ENCODE peak calls at places on chromosomes 5 and 9, in eight cellular contexts. One of them, this sample, is unnamed.

GRCh38 chr9:115111854-115112253 is 6.1 kb downstream of the TNC start:
- DNase-seq in HepG2: no peak
- DNase-seq in AG04450: no peak
- DNase-seq in right atrium auricular region: no peak
- DNase-seq in adrenal gland: no peak
- DNase-seq in Peyer's patch: no peak
- DNase-seq in tibial nerve: no peak
- DNase-seq in kidney epithelial cell: no peak
- DNase-seq in this sample: no peak

GRCh38 chr5:40676643-40677333 is 2.9 kb upstream of the PTGER4 start:
- DNase-seq in HepG2: no peak
- DNase-seq in AG04450: peak; percentile 66
- DNase-seq in right atrium auricular region: no peak
- DNase-seq in adrenal gland: no peak
- DNase-seq in Peyer's patch: no peak
- DNase-seq in tibial nerve: no peak
- DNase-seq in kidney epithelial cell: peak; percentile 42
- DNase-seq in this sample: no peak

GRCh38 chr9:89460551-89460950 is 37.4 kb downstream of the SEMA4D start:
- DNase-seq in HepG2: no peak
- DNase-seq in AG04450: no peak
- DNase-seq in right atrium auricular region: no peak
- DNase-seq in adrenal gland: no peak
- DNase-seq in Peyer's patch: peak; percentile 34
- DNase-seq in tibial nerve: no peak
- DNase-seq in kidney epithelial cell: no peak
- DNase-seq in this sample: no peak

GRCh38 chr5:87888139-87888538 is 380.5 kb downstream of the TMEM161B start:
- DNase-seq in HepG2: no peak
- DNase-seq in AG04450: no peak
- DNase-seq in right atrium auricular region: no peak
- DNase-seq in adrenal gland: no peak
- DNase-seq in Peyer's patch: no peak
- DNase-seq in tibial nerve: no peak
- DNase-seq in kidney epithelial cell: no peak
- DNase-seq in this sample: no peak

GRCh38 chr9:132474253-132474652 is 64.2 kb downstream of the CFAP77 start:
- DNase-seq in HepG2: peak; percentile 64
- DNase-seq in AG04450: no peak
- DNase-seq in right atrium auricular region: no peak
- DNase-seq in adrenal gland: no peak
- DNase-seq in Peyer's patch: no peak
- DNase-seq in tibial nerve: no peak
- DNase-seq in kidney epithelial cell: no peak
- DNase-seq in this sample: no peak

GRCh38 chr5:71475788-71476384 is 20.4 kb downstream of the BDP1 start:
- DNase-seq in HepG2: peak; percentile 18
- DNase-seq in AG04450: no peak
- DNase-seq in right atrium auricular region: no peak
- DNase-seq in adrenal gland: no peak
- DNase-seq in Peyer's patch: no peak
- DNase-seq in tibial nerve: no peak
- DNase-seq in kidney epithelial cell: no peak
- DNase-seq in this sample: peak; percentile 24

GRCh38 chr9:110049699-110050450 is 158.1 kb downstream of the C9orf152 start:
- DNase-seq in HepG2: no peak
- DNase-seq in AG04450: no peak
- DNase-seq in right atrium auricular region: no peak
- DNase-seq in adrenal gland: peak; percentile 31
- DNase-seq in Peyer's patch: peak; percentile 58
- DNase-seq in tibial nerve: no peak
- DNase-seq in kidney epithelial cell: no peak
- DNase-seq in this sample: peak; percentile 6

GRCh38 chr9:124478014-124478753 is 27.9 kb downstream of the ADGRD2 start:
- DNase-seq in HepG2: no peak
- DNase-seq in AG04450: no peak
- DNase-seq in right atrium auricular region: no peak
- DNase-seq in adrenal gland: peak; percentile 47
- DNase-seq in Peyer's patch: no peak
- DNase-seq in tibial nerve: no peak
- DNase-seq in kidney epithelial cell: no peak
- DNase-seq in this sample: no peak

GRCh38 chr5:25006734-25007133 is 362.0 kb upstream of the CDH10 start:
- DNase-seq in HepG2: no peak
- DNase-seq in AG04450: no peak
- DNase-seq in right atrium auricular region: no peak
- DNase-seq in adrenal gland: no peak
- DNase-seq in Peyer's patch: no peak
- DNase-seq in tibial nerve: no peak
- DNase-seq in kidney epithelial cell: peak; percentile 5
- DNase-seq in this sample: no peak

GRCh38 chr9:33297455-33297854 is 7.1 kb downstream of the NFX1 start:
- DNase-seq in HepG2: no peak
- DNase-seq in AG04450: no peak
- DNase-seq in right atrium auricular region: no peak
- DNase-seq in adrenal gland: peak; percentile 58
- DNase-seq in Peyer's patch: peak; percentile 56
- DNase-seq in tibial nerve: no peak
- DNase-seq in kidney epithelial cell: no peak
- DNase-seq in this sample: no peak

GRCh38 chr5:111675540-111675939 is 81.5 kb downstream of the NREP start:
- DNase-seq in HepG2: no peak
- DNase-seq in AG04450: no peak
- DNase-seq in right atrium auricular region: no peak
- DNase-seq in adrenal gland: no peak
- DNase-seq in Peyer's patch: no peak
- DNase-seq in tibial nerve: no peak
- DNase-seq in kidney epithelial cell: no peak
- DNase-seq in this sample: no peak

GRCh38 chr9:19517202-19517942 is 108.6 kb downstream of the ACER2 start:
- DNase-seq in HepG2: no peak
- DNase-seq in AG04450: no peak
- DNase-seq in right atrium auricular region: no peak
- DNase-seq in adrenal gland: no peak
- DNase-seq in Peyer's patch: no peak
- DNase-seq in tibial nerve: no peak
- DNase-seq in kidney epithelial cell: no peak
- DNase-seq in this sample: no peak

GRCh38 chr9:16413509-16414016 is 456.9 kb downstream of the BNC2 start:
- DNase-seq in HepG2: peak; percentile 95
- DNase-seq in AG04450: peak; percentile 95
- DNase-seq in right atrium auricular region: peak; percentile 63
- DNase-seq in adrenal gland: peak; percentile 38
- DNase-seq in Peyer's patch: no peak
- DNase-seq in tibial nerve: no peak
- DNase-seq in kidney epithelial cell: peak; percentile 49
- DNase-seq in this sample: no peak

GRCh38 chr9:7760014-7760415 is 39.6 kb downstream of the DMAC1 start:
- DNase-seq in HepG2: no peak
- DNase-seq in AG04450: no peak
- DNase-seq in right atrium auricular region: no peak
- DNase-seq in adrenal gland: no peak
- DNase-seq in Peyer's patch: no peak
- DNase-seq in tibial nerve: no peak
- DNase-seq in kidney epithelial cell: no peak
- DNase-seq in this sample: no peak

GRCh38 chr5:124546643-124547042 is 199.8 kb downstream of the ZNF608 start:
- DNase-seq in HepG2: no peak
- DNase-seq in AG04450: peak; percentile 3
- DNase-seq in right atrium auricular region: no peak
- DNase-seq in adrenal gland: no peak
- DNase-seq in Peyer's patch: no peak
- DNase-seq in tibial nerve: no peak
- DNase-seq in kidney epithelial cell: peak; percentile 7
- DNase-seq in this sample: no peak

GRCh38 chr5:5381259-5382006 is 41.0 kb upstream of the ICE1 start:
- DNase-seq in HepG2: no peak
- DNase-seq in AG04450: no peak
- DNase-seq in right atrium auricular region: no peak
- DNase-seq in adrenal gland: no peak
- DNase-seq in Peyer's patch: no peak
- DNase-seq in tibial nerve: no peak
- DNase-seq in kidney epithelial cell: no peak
- DNase-seq in this sample: no peak

DNA sequence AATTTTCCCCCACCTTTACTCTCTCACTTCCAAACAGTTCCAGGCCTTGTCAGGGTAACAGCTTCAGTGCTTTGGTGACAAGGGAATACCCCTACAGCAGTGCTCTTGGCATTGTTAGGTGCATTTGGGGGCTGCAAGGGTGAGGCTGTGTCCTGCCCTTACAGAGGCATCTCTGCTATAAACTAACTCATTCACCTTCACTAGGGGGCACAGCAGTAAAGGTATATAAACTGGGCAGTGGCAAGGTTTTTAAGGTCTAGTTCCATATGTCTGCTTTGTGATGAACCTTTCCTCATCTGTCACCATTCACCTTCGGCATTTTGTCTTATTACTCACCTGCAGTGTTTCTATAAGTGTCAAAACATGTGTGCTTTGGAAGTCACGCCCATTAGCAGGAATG is 79.1 kb upstream of the GPR151 start:
- DNase-seq in HepG2: peak; percentile 2
- DNase-seq in AG04450: no peak
- DNase-seq in right atrium auricular region: no peak
- DNase-seq in adrenal gland: no peak
- DNase-seq in Peyer's patch: no peak
- DNase-seq in tibial nerve: no peak
- DNase-seq in kidney epithelial cell: no peak
- DNase-seq in this sample: no peak
- H3K27me3 ChIP-seq in HepG2: no peaks in the 10 kb centered on the region
- H3K27me3 ChIP-seq in AG04450: no peaks in the 10 kb centered on the region
- H3K27me3 ChIP-seq in right atrium auricular region: no peaks in the 10 kb centered on the region
- H3K27me3 ChIP-seq in adrenal gland: no peaks in the 10 kb centered on the region
- H3K27me3 ChIP-seq in Peyer's patch: no peaks in the 10 kb centered on the region
- H3K27me3 ChIP-seq in tibial nerve: no peaks in the 10 kb centered on the region
- H3K27me3 ChIP-seq in kidney epithelial cell: no peaks in the 10 kb centered on the region
- H3K27me3 ChIP-seq in this sample: no peaks in the 10 kb centered on the region

DNA sequence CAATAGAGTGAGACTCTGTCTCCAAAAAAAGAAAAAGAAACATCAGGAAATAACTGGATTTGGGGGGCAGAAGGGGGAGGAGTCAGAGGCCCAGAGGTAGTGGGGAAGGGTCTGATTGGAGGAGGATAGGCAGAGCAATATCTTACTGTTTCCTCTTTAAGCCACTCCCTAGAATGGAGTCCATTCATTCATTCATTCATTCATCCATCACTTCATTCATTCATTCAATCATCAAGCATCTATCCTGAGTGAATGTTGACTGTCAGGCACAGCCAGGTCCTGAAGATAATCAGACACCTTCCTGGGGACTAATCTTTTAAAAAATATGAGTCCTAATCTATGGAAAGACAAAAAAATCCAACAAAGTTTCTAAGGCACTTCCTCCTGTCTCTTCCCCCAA is 12.9 kb downstream of the IER5L start:
- DNase-seq in HepG2: no peak
- DNase-seq in AG04450: no peak
- DNase-seq in right atrium auricular region: no peak
- DNase-seq in adrenal gland: no peak
- DNase-seq in Peyer's patch: no peak
- DNase-seq in tibial nerve: no peak
- DNase-seq in kidney epithelial cell: no peak
- DNase-seq in this sample: no peak
- H3K27me3 ChIP-seq in HepG2: no peaks in the 10 kb centered on the region
- H3K27me3 ChIP-seq in AG04450: no peaks in the 10 kb centered on the region
- H3K27me3 ChIP-seq in right atrium auricular region: no peaks in the 10 kb centered on the region
- H3K27me3 ChIP-seq in adrenal gland: no peaks in the 10 kb centered on the region
- H3K27me3 ChIP-seq in Peyer's patch: no peaks in the 10 kb centered on the region
- H3K27me3 ChIP-seq in tibial nerve: no peaks in the 10 kb centered on the region
- H3K27me3 ChIP-seq in kidney epithelial cell: no peaks in the 10 kb centered on the region
- H3K27me3 ChIP-seq in this sample: no peaks in the 10 kb centered on the region

GRCh38 chr5:7415948-7416535 is 20.1 kb downstream of the ADCY2 start:
- DNase-seq in HepG2: no peak
- DNase-seq in AG04450: no peak
- DNase-seq in right atrium auricular region: no peak
- DNase-seq in adrenal gland: no peak
- DNase-seq in Peyer's patch: no peak
- DNase-seq in tibial nerve: no peak
- DNase-seq in kidney epithelial cell: no peak
- DNase-seq in this sample: no peak
- H3K27me3 ChIP-seq in HepG2: no peaks in the 10 kb centered on the region
- H3K27me3 ChIP-seq in AG04450: no peaks in the 10 kb centered on the region
- H3K27me3 ChIP-seq in right atrium auricular region: no peaks in the 10 kb centered on the region
- H3K27me3 ChIP-seq in adrenal gland: no peaks in the 10 kb centered on the region
- H3K27me3 ChIP-seq in Peyer's patch: no peaks in the 10 kb centered on the region
- H3K27me3 ChIP-seq in tibial nerve: no peaks in the 10 kb centered on the region
- H3K27me3 ChIP-seq in kidney epithelial cell: no peaks in the 10 kb centered on the region
- H3K27me3 ChIP-seq in this sample: no peaks in the 10 kb centered on the region

GRCh38 chr5:37836173-37837100 is 3.4 kb downstream of the GDNF start:
- DNase-seq in HepG2: no peak
- DNase-seq in AG04450: no peak
- DNase-seq in right atrium auricular region: no peak
- DNase-seq in adrenal gland: peak; percentile 13
- DNase-seq in Peyer's patch: no peak
- DNase-seq in tibial nerve: no peak
- DNase-seq in kidney epithelial cell: no peak
- DNase-seq in this sample: no peak
- H3K27me3 ChIP-seq in HepG2: peaks cover 51% of the 10 kb centered on the region
- H3K27me3 ChIP-seq in AG04450: peaks cover 3% of the 10 kb centered on the region
- H3K27me3 ChIP-seq in right atrium auricular region: no peaks in the 10 kb centered on the region
- H3K27me3 ChIP-seq in adrenal gland: peaks cover 69% of the 10 kb centered on the region
- H3K27me3 ChIP-seq in Peyer's patch: peaks cover 32% of the 10 kb centered on the region
- H3K27me3 ChIP-seq in tibial nerve: peaks cover 4% of the 10 kb centered on the region
- H3K27me3 ChIP-seq in kidney epithelial cell: peaks cover 54% of the 10 kb centered on the region
- H3K27me3 ChIP-seq in this sample: peaks cover 38% of the 10 kb centered on the region

DNA sequence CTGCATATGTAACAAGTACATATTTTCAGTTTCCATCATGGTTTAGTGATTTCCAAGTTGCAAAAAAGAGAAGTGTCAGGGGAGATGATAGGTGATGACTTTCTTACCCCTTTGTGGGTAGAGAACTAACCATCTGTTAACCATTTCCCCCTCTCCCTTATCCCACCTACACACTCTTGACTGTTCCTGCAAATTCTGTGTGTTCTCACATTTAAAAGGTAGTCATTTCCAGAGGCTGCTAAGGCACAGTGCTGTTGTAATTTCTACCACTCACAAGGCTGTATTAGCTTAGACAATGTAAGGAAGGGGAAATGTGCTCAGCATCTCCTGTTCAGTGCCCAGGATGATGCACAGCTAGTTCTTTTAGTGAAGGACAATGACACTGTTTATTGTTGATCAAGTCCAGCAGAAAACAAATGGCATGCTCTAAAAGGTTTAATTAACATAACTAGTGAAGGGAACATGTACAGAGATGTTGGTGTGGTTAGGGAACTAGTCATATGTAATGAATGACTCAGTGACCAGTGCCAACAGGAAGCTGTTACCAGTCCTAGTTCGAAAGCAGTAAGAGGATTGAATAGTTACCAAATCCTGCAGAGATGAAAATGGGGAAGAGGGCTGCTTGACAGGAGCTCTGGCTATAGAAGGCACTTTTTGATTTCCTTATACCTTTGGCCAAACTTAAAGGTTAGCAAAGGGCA is 165.1 kb downstream of the PLK2 start:
- DNase-seq in HepG2: no peak
- DNase-seq in AG04450: no peak
- DNase-seq in right atrium auricular region: no peak
- DNase-seq in adrenal gland: no peak
- DNase-seq in Peyer's patch: no peak
- DNase-seq in tibial nerve: no peak
- DNase-seq in kidney epithelial cell: no peak
- DNase-seq in this sample: no peak
- H3K27me3 ChIP-seq in HepG2: no peaks in the 10 kb centered on the region
- H3K27me3 ChIP-seq in AG04450: no peaks in the 10 kb centered on the region
- H3K27me3 ChIP-seq in right atrium auricular region: no peaks in the 10 kb centered on the region
- H3K27me3 ChIP-seq in adrenal gland: no peaks in the 10 kb centered on the region
- H3K27me3 ChIP-seq in Peyer's patch: no peaks in the 10 kb centered on the region
- H3K27me3 ChIP-seq in tibial nerve: no peaks in the 10 kb centered on the region
- H3K27me3 ChIP-seq in kidney epithelial cell: no peaks in the 10 kb centered on the region
- H3K27me3 ChIP-seq in this sample: no peaks in the 10 kb centered on the region